ENCODE peak calls at places on chromosomes 12 and 14, in eight cellular contexts. K is IMR-90; I is CD4-positive, alpha-beta T cell; T is upper lobe of right lung; R is upper lobe of left lung; Q is stomach; J is lung; Z is WERI-Rb-1. O is an unnamed sample. For H3K27me3, the result is how much of the 10 kb centered on the place peaks cover.

GRCh38 chr12:76546889-76547288 is 12.7 kb downstream of the OSBPL8 start:
- DNase-seq in Z (no peak), K (no peak), Q (no peak), R (no peak), I (no peak), T (no peak), J (no peak), O (no peak)

GRCh38 chr14:38868415-38869290 is 234.4 kb downstream of the SEC23A start:
- DNase-seq in T (no peak), Q (no peak), K (no peak), R (no peak), Z (no peak), J (no peak), I (no peak), O (no peak)

GRCh38 chr12:3641428-3641883 is 111.5 kb downstream of the CRACR2A start:
- DNase-seq in Z (no peak), T (no peak), K (peak), J (no peak), Q (no peak), I (no peak), R (no peak), O (peak)

GRCh38 chr12:17076335-17076734 is 470.4 kb upstream of the LMO3 start:
- DNase-seq in Z (no peak), Q (no peak), I (no peak), T (no peak), J (no peak), R (no peak), K (no peak), O (peak)

GRCh38 chr12:48770756-48771155 is 18.1 kb downstream of the ADCY6 start:
- DNase-seq in T (no peak), Z (no peak), K (no peak), I (no peak), J (no peak), Q (no peak), R (no peak), O (no peak)

GRCh38 chr12:117312770-117313169 is 48.7 kb downstream of the NOS1 start:
- DNase-seq in K (no peak), Q (no peak), Z (no peak), R (no peak), T (no peak), J (no peak), I (no peak), O (no peak)

GRCh38 chr12:76945867-76946266 is 67.0 kb upstream of the CSRP2 start:
- DNase-seq in T (no peak), K (peak), I (no peak), Q (no peak), Z (no peak), J (no peak), R (no peak), O (peak)

GRCh38 chr12:103166949-103167348 is 209.5 kb downstream of the ASCL1 start:
- DNase-seq in K (no peak), T (no peak), R (no peak), Z (no peak), J (no peak), I (no peak), Q (no peak), O (no peak)

GRCh38 chr12:51871126-51871525 is 16.8 kb upstream of the ANKRD33 start:
- DNase-seq in K (no peak), Z (peak), I (no peak), T (peak), R (no peak), Q (no peak), J (no peak), O (no peak)
- TF ChIP-seq CTCF in K (no peak), Z (peak), I (no peak), T (no peak), R (no peak), Q (no peak), J (no peak), O (no peak)

DNA sequence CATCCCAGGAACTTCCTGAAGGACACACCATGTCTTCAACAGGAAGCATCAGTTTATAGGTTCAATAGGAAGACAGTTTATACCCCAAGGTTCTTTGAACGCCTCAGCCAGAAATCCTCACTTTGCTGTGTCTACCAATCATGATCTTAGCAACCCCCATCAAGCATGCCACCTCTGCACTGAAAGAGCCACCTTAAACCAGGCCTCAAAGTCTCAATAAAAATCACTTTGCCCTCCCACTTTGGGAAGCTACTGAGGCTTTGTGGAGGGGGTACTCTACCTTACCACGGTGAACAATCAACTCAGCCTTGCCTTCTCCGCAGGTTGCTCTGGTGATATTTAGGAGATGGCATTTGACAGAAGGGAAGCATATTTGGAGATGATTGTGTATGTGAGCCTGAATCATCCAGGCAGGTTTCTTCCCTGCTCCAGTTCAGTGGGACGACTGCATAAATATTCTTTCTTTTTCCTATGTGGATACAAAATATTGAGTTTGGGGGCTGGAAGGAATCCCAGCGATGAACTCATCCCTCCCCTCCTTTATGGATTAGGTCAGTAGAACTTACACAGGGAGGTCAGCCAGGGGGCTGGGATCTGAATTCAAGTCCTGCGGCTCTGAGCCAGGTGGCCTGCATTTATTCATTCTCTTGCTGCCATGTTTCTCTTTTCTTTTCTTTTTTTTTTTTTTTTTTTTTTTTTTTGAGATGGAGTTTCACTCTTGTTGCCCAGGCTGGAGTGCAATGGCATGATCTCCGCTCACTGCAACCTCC is 42.8 kb upstream of the VASH1 start:
- DNase-seq in K (no peak), J (peak), I (no peak), Z (no peak), R (no peak), Q (no peak), T (no peak), O (no peak)
- H3K27me3 ChIP-seq in K (under half), J (under half), I (under half), Z (under half), R (under half), Q (under half), T (under half), O (under half)

DNA sequence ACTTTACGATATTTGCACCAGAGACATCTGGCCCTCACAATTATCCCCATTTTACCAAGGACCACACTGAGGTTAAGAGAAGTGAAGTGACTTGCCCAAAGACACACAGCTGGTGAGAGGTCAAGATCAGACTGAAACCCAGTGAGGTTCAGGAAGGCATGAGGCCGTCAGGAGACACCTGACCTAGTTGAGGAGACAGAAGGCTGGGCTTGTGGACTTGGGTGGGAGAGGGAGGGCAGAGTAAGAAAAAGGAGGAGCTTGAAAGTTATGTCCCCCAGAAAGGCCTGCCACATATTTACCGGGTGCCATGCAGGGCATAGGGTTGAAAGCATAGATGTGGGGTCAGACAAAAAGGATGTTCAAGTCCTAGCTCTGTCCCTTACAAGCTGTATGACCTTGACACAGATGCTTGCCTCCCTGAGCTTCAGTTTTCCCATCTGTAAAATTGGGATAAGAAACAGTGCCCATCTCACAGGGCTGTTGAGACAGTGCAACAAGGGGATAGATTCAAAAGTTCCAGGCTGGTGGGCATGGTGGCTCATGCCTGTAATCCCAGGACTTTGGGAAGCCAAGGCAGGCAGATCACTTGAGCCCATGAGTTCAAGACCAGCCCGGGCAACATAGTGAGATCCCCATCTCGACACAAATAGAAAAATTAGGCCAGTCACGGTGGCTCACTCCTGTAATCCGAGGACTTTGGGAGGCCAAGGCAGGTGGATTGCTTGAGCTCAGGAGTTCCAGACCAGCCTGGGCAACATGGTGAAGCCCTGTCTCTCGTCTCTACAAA is 6.4 kb downstream of the SELPLG start:
- DNase-seq in K (no peak), Q (no peak), T (no peak), R (no peak), J (no peak), I (no peak), Z (no peak), O (no peak)
- TF ChIP-seq CTCF in K (no peak), Q (no peak), T (no peak), R (no peak), J (no peak), I (no peak), Z (no peak), O (no peak)

GRCh38 chr12:130496516-130497120 is 158.9 kb downstream of the PIWIL1 start:
- DNase-seq in K (no peak), Z (no peak), R (no peak), T (peak), I (no peak), J (no peak), Q (no peak), O (no peak)

GRCh38 chr12:130498589-130499385 is 161.1 kb downstream of the PIWIL1 start:
- DNase-seq in Z (no peak), K (no peak), I (no peak), J (no peak), Q (no peak), T (no peak), R (no peak), O (no peak)

GRCh38 chr12:130499474-130499873 is 161.8 kb downstream of the PIWIL1 start:
- DNase-seq in Z (no peak), J (no peak), Q (no peak), I (no peak), K (no peak), T (no peak), R (no peak), O (no peak)

GRCh38 chr12:130497331-130497730 is 159.6 kb downstream of the PIWIL1 start:
- DNase-seq in T (peak), J (no peak), I (no peak), R (no peak), Z (no peak), K (no peak), Q (no peak), O (no peak)

DNA sequence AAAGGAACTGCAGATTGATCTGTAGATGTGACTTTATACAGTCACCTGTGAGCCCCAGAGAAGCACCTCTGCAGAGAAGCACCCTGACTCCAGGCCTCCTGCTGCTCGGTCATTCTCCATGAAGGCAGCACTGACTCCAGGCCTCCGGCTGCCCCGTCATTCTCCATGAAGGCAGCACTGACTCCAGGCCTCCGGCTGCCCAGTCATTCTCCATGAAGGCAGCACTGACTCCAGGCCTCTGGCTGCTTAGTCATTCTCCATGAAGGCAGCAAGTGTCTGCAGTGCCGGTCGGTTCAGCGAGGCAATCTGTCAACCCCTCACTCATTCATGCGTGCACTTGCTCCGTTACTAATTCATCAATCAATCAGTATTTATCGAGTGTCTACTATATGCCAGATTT is 160.3 kb downstream of the PIWIL1 start:
- DNase-seq in K (no peak), Z (no peak), I (no peak), R (no peak), J (no peak), Q (no peak), T (peak), O (no peak)
- H3K27me3 ChIP-seq in K (under half), Z (under half), I (under half), R (under half), J (under half), Q (under half), T (under half), O (under half)

GRCh38 chr14:73759183-73759713 is 45.1 kb upstream of the PNMA1 start:
- DNase-seq in Q (peak), T (peak), I (peak), R (peak), J (peak), Z (peak), K (peak), O (peak)

GRCh38 chr14:73761621-73762355 is 47.6 kb upstream of the PNMA1 start:
- DNase-seq in I (no peak), J (no peak), R (no peak), Z (no peak), T (no peak), K (no peak), Q (no peak), O (no peak)

GRCh38 chr14:73760598-73761586 is 46.7 kb upstream of the PNMA1 start:
- DNase-seq in T (no peak), I (no peak), J (no peak), Q (no peak), Z (no peak), K (no peak), R (peak), O (no peak)

GRCh38 chr14:73758392-73759182 is 44.4 kb upstream of the PNMA1 start:
- DNase-seq in J (peak), Z (peak), Q (peak), I (peak), T (peak), K (peak), R (peak), O (peak)

GRCh38 chr14:73759714-73760597 is 45.8 kb upstream of the PNMA1 start:
- DNase-seq in Z (peak), R (peak), T (peak), I (peak), Q (peak), J (peak), K (peak), O (peak)
- TF ChIP-seq CTCF in Z (no peak), R (peak), T (no peak), I (no peak), Q (peak), J (no peak), K (no peak), O (no peak)

GRCh38 chr14:57937681-57938080 is 71.8 kb upstream of the SLC35F4 start:
- DNase-seq in T (no peak), K (no peak), Q (no peak), J (no peak), Z (no peak), R (no peak), I (no peak), O (no peak)

GRCh38 chr14:57943541-57943940 is 77.6 kb upstream of the SLC35F4 start:
- DNase-seq in Z (no peak), T (no peak), R (no peak), I (no peak), K (no peak), J (no peak), Q (no peak), O (no peak)

GRCh38 chr14:57938533-57938932 is 72.6 kb upstream of the SLC35F4 start:
- DNase-seq in I (no peak), K (no peak), J (no peak), T (no peak), Z (no peak), R (no peak), Q (no peak), O (no peak)

GRCh38 chr14:57939084-57939483 is 73.2 kb upstream of the SLC35F4 start:
- DNase-seq in R (no peak), T (no peak), K (no peak), Z (no peak), Q (no peak), I (no peak), J (no peak), O (no peak)

DNA sequence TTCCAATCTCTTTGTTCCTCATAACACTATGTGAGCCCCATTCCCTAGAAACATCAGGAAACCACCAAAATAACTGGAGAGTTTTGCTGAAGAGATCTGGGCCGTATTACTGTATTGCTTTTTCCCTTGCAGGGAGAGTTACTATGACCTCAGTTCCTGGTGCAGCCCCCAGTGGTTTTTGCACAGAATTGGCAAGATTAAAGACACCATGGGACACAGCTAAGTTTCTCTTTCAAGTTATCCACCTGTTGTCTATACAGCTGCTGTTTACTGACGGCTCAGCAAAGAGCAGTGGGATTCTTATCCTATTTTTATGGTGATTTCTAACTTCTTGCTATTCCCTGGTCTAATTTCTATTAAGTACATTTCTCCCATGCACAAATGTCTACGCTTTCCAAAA is 77.1 kb upstream of the SLC35F4 start:
- DNase-seq in J (no peak), Q (no peak), Z (no peak), K (no peak), T (no peak), R (no peak), I (no peak), O (no peak)
- H3K27me3 ChIP-seq in J (under half), Q (under half), Z (under half), K (under half), T (under half), R (under half), I (under half), O (under half)

DNA sequence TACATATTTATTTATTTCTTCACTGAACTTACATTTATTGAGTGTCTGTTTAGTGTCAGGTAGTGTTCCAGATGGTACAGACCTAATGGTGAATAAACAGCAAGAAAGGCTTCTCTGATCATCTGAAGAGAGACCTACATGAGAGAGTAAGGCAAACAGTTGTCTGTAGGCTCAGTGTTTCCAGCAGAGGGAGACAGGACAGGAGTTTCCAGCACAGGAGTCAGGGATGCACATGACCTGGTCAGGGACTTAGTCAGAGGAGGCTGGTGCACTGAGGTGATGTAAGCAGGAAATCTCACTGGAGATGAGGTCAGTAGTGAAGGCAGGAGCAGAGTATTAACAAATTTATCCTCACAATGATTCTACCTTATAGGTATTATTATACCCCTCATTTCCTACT is 233.2 kb downstream of the MDGA2 start:
- DNase-seq in T (no peak), K (no peak), Q (no peak), Z (peak), J (no peak), R (no peak), I (no peak), O (peak)
- TF ChIP-seq CTCF in T (no peak), K (no peak), Q (no peak), Z (peak), J (no peak), R (no peak), I (no peak), O (peak)

GRCh38 chr12:114702462-114702861 is 18.5 kb upstream of the TBX3 start:
- DNase-seq in K (no peak), R (no peak), J (no peak), Z (no peak), T (no peak), Q (no peak), I (no peak), O (no peak)
- H3K27me3 ChIP-seq in K (under half), R (under half), J (under half), Z (half or more), T (half or more), Q (half or more), I (half or more), O (half or more)

GRCh38 chr14:31320216-31320615 is 100.1 kb downstream of the HEATR5A start:
- DNase-seq in T (no peak), Z (no peak), I (no peak), Q (no peak), J (no peak), K (no peak), R (no peak), O (no peak)

GRCh38 chr14:31323419-31323818 is 96.9 kb downstream of the HEATR5A start:
- DNase-seq in Q (no peak), T (no peak), I (no peak), K (no peak), R (no peak), Z (no peak), J (no peak), O (no peak)

GRCh38 chr14:31320922-31321779 is 99.2 kb downstream of the HEATR5A start:
- DNase-seq in Z (no peak), J (no peak), I (no peak), T (no peak), R (no peak), K (no peak), Q (no peak), O (no peak)

DNA sequence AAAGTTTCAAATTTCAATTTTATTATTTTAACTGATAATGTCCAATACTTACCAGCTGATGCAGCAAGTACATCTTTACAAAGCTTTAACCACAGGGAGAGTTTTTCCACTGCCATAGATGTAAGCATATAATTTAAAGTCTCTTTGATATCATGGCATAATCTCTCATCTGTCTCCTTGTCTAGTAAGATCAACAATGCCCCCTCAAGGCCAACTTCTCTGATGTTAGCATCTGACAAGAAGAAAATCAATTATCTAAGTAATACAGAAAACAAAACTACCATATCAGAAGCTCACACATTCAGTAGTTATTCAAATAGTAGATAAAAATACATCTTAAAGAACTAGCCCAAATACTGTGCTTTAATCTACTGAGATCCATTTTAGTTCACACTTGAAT is 94.2 kb downstream of the HEATR5A start:
- DNase-seq in J (no peak), Q (no peak), R (no peak), I (no peak), T (no peak), Z (no peak), K (peak), O (peak)
- TF ChIP-seq CTCF in J (no peak), Q (no peak), R (no peak), I (peak), T (no peak), Z (no peak), K (peak), O (no peak)

GRCh38 chr14:36509056-36509917 is 10.7 kb downstream of the NKX2-1 start:
- DNase-seq in Q (no peak), J (no peak), R (no peak), K (no peak), I (no peak), Z (no peak), T (no peak), O (no peak)
- H3K27me3 ChIP-seq in Q (half or more), J (under half), R (under half), K (half or more), I (half or more), Z (half or more), T (half or more), O (half or more)